ENCODE peak calls at places on chromosomes 7 and 10, in eight cellular contexts. J, B, O, A, Y, H, L and E are unnamed samples.

GRCh38 chr10:121941532-121941931 is 13.7 kb upstream of the ATE1 start:
- DNase-seq in J (no peak), B (no peak), O (no peak), A (no peak), Y (no peak), H (no peak), L (no peak), E (no peak)

GRCh38 chr10:28975891-28976471 is 298.7 kb downstream of the BAMBI start:
- DNase-seq in J (no peak), B (no peak), O (no peak), A (no peak), Y (peak), H (no peak), L (peak), E (no peak)

GRCh38 chr10:74738052-74738451 is 88.3 kb upstream of the KAT6B start:
- DNase-seq in J (no peak), B (no peak), O (no peak), A (no peak), Y (no peak), H (no peak), L (no peak), E (no peak)

GRCh38 chr10:35884657-35885071 is 242.6 kb upstream of the FZD8 start:
- DNase-seq in J (no peak), B (peak), O (no peak), A (no peak), Y (peak), H (no peak), L (no peak), E (no peak)

GRCh38 chr7:139681812-139682135 is 96.0 kb downstream of the HIPK2 start:
- DNase-seq in J (no peak), B (no peak), O (no peak), A (no peak), Y (no peak), H (no peak), L (no peak), E (no peak)

GRCh38 chr7:83155407-83155806 is 7.3 kb downstream of the PCLO start:
- DNase-seq in J (no peak), B (no peak), O (no peak), A (no peak), Y (no peak), H (no peak), L (no peak), E (no peak)

GRCh38 chr10:6217621-6218020 is 14.9 kb downstream of the PFKFB3 start:
- DNase-seq in J (no peak), B (no peak), O (no peak), A (no peak), Y (no peak), H (no peak), L (no peak), E (no peak)

GRCh38 chr7:33789871-33790270 is 115.5 kb upstream of the BMPER start:
- DNase-seq in J (no peak), B (no peak), O (no peak), A (no peak), Y (no peak), H (no peak), L (no peak), E (no peak)

GRCh38 chr7:371779-372545 is 82.0 kb downstream of the FOXL3 start:
- DNase-seq in J (peak), B (no peak), O (peak), A (no peak), Y (no peak), H (no peak), L (no peak), E (no peak)

GRCh38 chr10:60395711-60396110 is 6.0 kb upstream of the ANK3 start:
- DNase-seq in J (no peak), B (no peak), O (no peak), A (no peak), Y (no peak), H (no peak), L (no peak), E (no peak)

GRCh38 chr7:128812514-128813168 is 17.6 kb upstream of the FLNC start:
- DNase-seq in J (peak), B (no peak), O (no peak), A (peak), Y (peak), H (no peak), L (no peak), E (no peak)

GRCh38 chr10:122407375-122408125 is 33.0 kb downstream of the PLEKHA1 start:
- DNase-seq in J (no peak), B (no peak), O (no peak), A (no peak), Y (no peak), H (peak), L (peak), E (no peak)

GRCh38 chr7:151455690-151456089 is 15.7 kb upstream of the CRYGN start:
- DNase-seq in J (no peak), B (no peak), O (no peak), A (no peak), Y (no peak), H (no peak), L (no peak), E (no peak)